ENCODE peak calls at places on chromosomes 7 and 10, in four cellular contexts. G, J, A and Z are unnamed samples.

GRCh38 chr10:17272648-17273047 is 44.6 kb downstream of the VIM start:
- DNase-seq in G (no peak), J (no peak), A (no peak), Z (no peak)

GRCh38 chr7:92279429-92280031 is 33.8 kb downstream of the ANKIB1 start:
- DNase-seq in G (no peak), J (no peak), A (no peak), Z (no peak)

GRCh38 chr10:33365871-33366411 is 31.5 kb upstream of the NRP1 start:
- DNase-seq in G (no peak), J (peak), A (no peak), Z (no peak)

GRCh38 chr7:22001345-22002004 is 55.8 kb upstream of the CDCA7L start:
- DNase-seq in G (no peak), J (peak), A (no peak), Z (no peak)

GRCh38 chr10:69334258-69335062 is 56.2 kb downstream of the HK1 start:
- DNase-seq in G (no peak), J (no peak), A (no peak), Z (no peak)

GRCh38 chr10:122112021-122112616 is 123.2 kb downstream of the TACC2 start:
- DNase-seq in G (no peak), J (no peak), A (no peak), Z (no peak)

GRCh38 chr10:4650109-4650508 is 175.9 kb upstream of the AKR1E2 start:
- DNase-seq in G (no peak), J (no peak), A (no peak), Z (no peak)

GRCh38 chr7:130891254-130892094 is 157.5 kb upstream of the KLF14 start:
- DNase-seq in G (peak), J (peak), A (peak), Z (peak)

GRCh38 chr7:11557627-11558026 is 274.4 kb downstream of the THSD7A start:
- DNase-seq in G (no peak), J (no peak), A (no peak), Z (no peak)

GRCh38 chr10:62109532-62110293 is 158.9 kb downstream of the RTKN2 start:
- DNase-seq in G (no peak), J (no peak), A (no peak), Z (no peak)

GRCh38 chr7:124959676-124960075 is 30.1 kb upstream of the POT1 start:
- DNase-seq in G (no peak), J (no peak), A (no peak), Z (no peak)

GRCh38 chr7:36037121-36037662 is 115.9 kb upstream of the EEPD1 start:
- DNase-seq in G (peak), J (no peak), A (peak), Z (peak)

GRCh38 chr10:18145652-18146051 is 5.4 kb downstream of the CACNB2 start:
- DNase-seq in G (no peak), J (no peak), A (no peak), Z (no peak)

GRCh38 chr10:28533571-28534304 is 820 bp downstream of the WAC start:
- DNase-seq in G (peak), J (no peak), A (peak), Z (peak)

GRCh38 chr10:49309691-49310371 is 10.9 kb downstream of the C10orf71 start:
- DNase-seq in G (no peak), J (no peak), A (peak), Z (no peak)

GRCh38 chr7:116863168-116863670 is 832 bp downstream of the CAPZA2 start:
- DNase-seq in G (no peak), J (no peak), A (peak), Z (peak)

GRCh38 chr7:158495780-158496179 is 91.8 kb downstream of the PTPRN2 start:
- DNase-seq in G (no peak), J (no peak), A (no peak), Z (peak)

GRCh38 chr7:25844109-25844915 is 307.7 kb upstream of the NFE2L3 start:
- DNase-seq in G (no peak), J (no peak), A (no peak), Z (no peak)

GRCh38 chr7:47573758-47574472 is 8.0 kb downstream of the TNS3 start:
- DNase-seq in G (peak), J (no peak), A (peak), Z (peak)

GRCh38 chr10:22495396-22495795 is 150.1 kb downstream of the SPAG6 start:
- DNase-seq in G (no peak), J (no peak), A (no peak), Z (no peak)

GRCh38 chr7:54339074-54339473 is 203.1 kb upstream of the VSTM2A start:
- DNase-seq in G (no peak), J (no peak), A (no peak), Z (no peak)

GRCh38 chr10:132867801-132868644 is 74.3 kb downstream of the CFAP46 start:
- DNase-seq in G (no peak), J (no peak), A (peak), Z (no peak)

GRCh38 chr7:98252655-98253054 is 623 bp upstream of the TECPR1 start:
- DNase-seq in G (no peak), J (no peak), A (no peak), Z (no peak)

GRCh38 chr7:12062062-12062461 is 149.0 kb upstream of the TMEM106B start:
- DNase-seq in G (no peak), J (no peak), A (no peak), Z (no peak)

GRCh38 chr7:131483586-131483985 is 72.8 kb downstream of the PODXL start:
- DNase-seq in G (no peak), J (no peak), A (no peak), Z (no peak)

GRCh38 chr7:96321670-96322372 is at the start of gene SLC25A13:
- DNase-seq in G (peak), J (peak), A (peak), Z (peak)

GRCh38 chr7:93973134-93973533 is 31.0 kb downstream of the BET1 start:
- DNase-seq in G (no peak), J (no peak), A (no peak), Z (no peak)

GRCh38 chr7:112547916-112548315 is 67.1 kb downstream of the LSMEM1 start:
- DNase-seq in G (no peak), J (no peak), A (no peak), Z (no peak)

GRCh38 chr7:142636751-142637150 is 112.5 kb upstream of the PRSS1 start:
- DNase-seq in G (no peak), J (no peak), A (no peak), Z (no peak)

GRCh38 chr10:1424648-1425047 is 312.7 kb downstream of the ADARB2 start:
- DNase-seq in G (no peak), J (no peak), A (no peak), Z (no peak)

GRCh38 chr10:68106656-68107055 is 2.6 kb upstream of the MYPN start:
- DNase-seq in G (no peak), J (peak), A (no peak), Z (no peak)

GRCh38 chr7:1885465-1886226 is 215.6 kb downstream of the ELFN1 start:
- DNase-seq in G (no peak), J (no peak), A (no peak), Z (no peak)
- H3K27ac ChIP-seq in G (no peak), J (no peak), A (no peak), Z (no peak)

DNA sequence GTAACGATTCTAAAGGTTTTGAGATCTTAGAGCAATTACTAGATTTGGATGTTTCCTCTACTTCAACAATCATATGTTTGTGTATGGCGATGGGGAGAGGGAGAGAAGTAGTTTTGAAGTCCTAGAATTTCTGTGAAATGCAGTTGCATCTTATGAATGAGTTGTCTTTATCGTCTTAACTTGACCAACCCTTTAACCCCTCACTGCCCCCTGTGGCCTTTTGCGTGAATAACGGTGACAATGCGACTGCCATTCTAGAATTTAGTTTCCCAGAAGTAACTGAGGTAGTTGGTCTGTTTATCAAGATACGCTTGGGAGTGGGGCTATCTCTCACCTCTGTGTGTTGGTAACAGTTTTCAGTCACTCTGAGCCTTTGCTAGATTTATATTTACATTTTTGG is 204.6 kb downstream of the HDAC9 start:
- DNase-seq in G (no peak), J (no peak), A (no peak), Z (no peak)
- TF ChIP-seq CTCF in G (no peak), J (no peak), A (no peak), Z (no peak)

GRCh38 chr10:92142949-92143348 is 147.9 kb downstream of the CPEB3 start:
- DNase-seq in G (no peak), J (no peak), A (no peak), Z (no peak)
- H3K27ac ChIP-seq in G (no peak), J (no peak), A (no peak), Z (peak)

GRCh38 chr7:27116962-27117686 is 13.4 kb downstream of the HOXA4 start:
- DNase-seq in G (no peak), J (no peak), A (no peak), Z (no peak)

GRCh38 chr7:27116521-27116946 is 14.0 kb downstream of the HOXA4 start:
- DNase-seq in G (no peak), J (no peak), A (no peak), Z (peak)

GRCh38 chr7:27119412-27119911 is 11.1 kb downstream of the HOXA4 start:
- DNase-seq in G (peak), J (no peak), A (no peak), Z (no peak)

GRCh38 chr7:27117687-27118491 is 12.7 kb downstream of the HOXA4 start:
- DNase-seq in G (peak), J (peak), A (no peak), Z (no peak)

GRCh38 chr7:27118580-27118979 is 12.0 kb downstream of the HOXA4 start:
- DNase-seq in G (peak), J (no peak), A (no peak), Z (peak)
- TF ChIP-seq CTCF in G (no peak), J (no peak), A (no peak), Z (no peak)

GRCh38 chr10:53508197-53508596 is 735.6 kb upstream of the MBL2 start:
- DNase-seq in G (no peak), J (no peak), A (no peak), Z (no peak)
- H3K27ac ChIP-seq in G (no peak), J (no peak), A (no peak), Z (no peak)

DNA sequence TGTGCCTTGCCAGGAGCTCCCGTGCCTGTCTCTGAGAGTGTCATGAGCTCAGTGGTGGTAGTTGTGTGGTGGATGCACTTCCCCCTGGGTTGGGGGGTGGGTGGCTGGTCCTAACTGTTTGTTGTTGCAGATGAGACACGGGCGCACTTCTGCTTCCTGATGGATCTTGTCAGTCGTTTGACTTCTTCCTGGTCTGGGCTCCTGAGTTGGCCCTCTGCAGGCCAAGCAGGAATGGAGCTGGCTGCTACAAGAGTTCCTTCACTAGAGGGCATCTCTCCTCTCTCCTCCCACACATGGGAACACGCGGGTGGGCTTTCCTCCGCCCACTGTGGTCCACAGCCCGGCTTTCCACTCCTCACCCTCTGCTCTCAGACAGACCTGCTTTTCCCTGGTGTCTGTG is 82.0 kb downstream of the BMS1 start:
- DNase-seq in G (no peak), J (no peak), A (peak), Z (no peak)
- TF ChIP-seq CTCF in G (no peak), J (peak), A (no peak), Z (peak)

DNA sequence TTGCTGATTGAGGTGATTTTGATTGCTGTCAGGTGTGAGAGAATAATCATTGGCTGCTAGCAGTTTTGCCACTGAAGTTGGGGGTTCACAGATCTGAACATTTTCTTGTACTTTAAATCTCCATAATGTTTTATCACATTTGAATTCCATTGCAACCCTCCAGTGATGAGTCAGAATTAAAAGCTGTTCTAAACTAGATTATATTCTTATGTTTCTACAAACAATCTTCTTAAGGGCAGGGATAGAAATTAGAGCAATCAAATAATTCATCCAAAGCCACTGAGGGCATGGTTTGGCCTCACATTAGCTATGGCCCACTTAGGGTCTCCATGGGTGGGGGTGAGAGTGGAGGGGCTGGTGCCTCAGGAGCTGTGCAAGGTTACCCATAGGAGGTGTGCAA is 53.0 kb upstream of the RPA3 start:
- DNase-seq in G (no peak), J (no peak), A (no peak), Z (no peak)
- H3K27ac ChIP-seq in G (no peak), J (no peak), A (no peak), Z (no peak)